ENCODE peak calls at places on chromosomes 16 and 17, in ten cellular contexts. P is activated effector memory CD4-positive, alpha-beta T cell treated with anti-CD3 and anti-CD28 coated beads, Interleukin-2, amount 50 U/mL, for 16 hours; B is Caki2; Q is NCI-H1048; K is lower leg skin; R is EL; A is stimulated activated effector memory CD8-positive, alpha-beta T cell treated with anti-CD3 and anti-CD28 coated beads, Interleukin-12 subunit alpha, Interleukin-12 subunit beta, amount 100 ng/mL, for 72 hours; C is GM13977; F is colonic mucosa; W is astrocyte of the spinal cord. H is an unnamed sample.

GRCh38 chr16:50884066-50884860 is 142.4 kb downstream of the CYLD start:
- DNase-seq in Q (no peak), P (peak; percentile 78), B (no peak), K (no peak), C (peak; percentile 72), W (no peak), R (peak; percentile 5), F (no peak), A (peak; percentile 57), H (no peak)

GRCh38 chr16:9578459-9578858 is 487.0 kb downstream of the HAPSTR1 start:
- DNase-seq in K (no peak), F (no peak), A (no peak), B (no peak), Q (no peak), P (no peak), C (no peak), R (no peak), W (no peak), H (no peak)

GRCh38 chr16:8899709-8900317 is 17.7 kb downstream of the LITAFD start:
- DNase-seq in B (no peak), R (no peak), C (no peak), F (no peak), K (peak; percentile 43), P (no peak), W (no peak), A (no peak), Q (no peak), H (no peak)

GRCh38 chr16:22782299-22782698 is 31.7 kb upstream of the HS3ST2 start:
- DNase-seq in A (no peak), B (no peak), R (no peak), Q (no peak), F (no peak), P (no peak), K (no peak), W (no peak), C (no peak), H (no peak)

GRCh38 chr17:82216301-82217119 is 3.9 kb upstream of the CCDC57 start:
- DNase-seq in K (peak; percentile 95), Q (no peak), W (peak; percentile 71), F (peak; percentile 85), A (peak; percentile 81), R (peak; percentile 95), B (peak; percentile 31), P (peak; percentile 78), C (peak; percentile 71), H (peak; percentile 70)

GRCh38 chr16:59060212-59060611 is 326.1 kb upstream of the GOT2 start:
- DNase-seq in K (no peak), F (no peak), Q (no peak), W (peak; percentile 62), P (no peak), B (no peak), R (peak; percentile 93), C (no peak), A (no peak), H (no peak)

GRCh38 chr17:77208856-77209255 is 68.1 kb downstream of the SEC14L1 start:
- DNase-seq in P (no peak), C (no peak), A (no peak), R (no peak), F (no peak), K (no peak), Q (no peak), W (no peak), B (no peak), H (no peak)

GRCh38 chr17:44932526-44933097 is 15.0 kb downstream of the KIF18B start:
- DNase-seq in Q (no peak), P (peak; percentile 54), C (no peak), B (no peak), W (no peak), R (no peak), F (no peak), K (no peak), A (no peak), H (no peak)

GRCh38 chr16:89048087-89048729 is 45.4 kb upstream of the ACSF3 start:
- DNase-seq in Q (no peak), A (no peak), B (no peak), R (no peak), P (no peak), W (no peak), K (no peak), F (no peak), C (no peak), H (no peak)

GRCh38 chr16:67703626-67704025 is 15.5 kb downstream of the GFOD2 start:
- DNase-seq in A (no peak), P (no peak), Q (no peak), W (no peak), B (no peak), F (no peak), K (no peak), R (no peak), C (no peak), H (no peak)

GRCh38 chr16:78563905-78564304 is 464.5 kb downstream of the WWOX start:
- DNase-seq in P (no peak), B (no peak), C (no peak), F (no peak), A (no peak), Q (no peak), W (no peak), R (no peak), K (no peak), H (no peak)

GRCh38 chr17:78805301-78805700 is 23.2 kb upstream of the CYTH1 start:
- DNase-seq in Q (no peak), R (no peak), C (no peak), P (peak; percentile 91), K (no peak), B (no peak), W (no peak), F (no peak), A (peak; percentile 88), H (no peak)

GRCh38 chr16:3173892-3174617 is 13.9 kb upstream of the OR1F1 start:
- DNase-seq in K (no peak), B (no peak), P (no peak), F (no peak), C (peak; percentile 69), A (peak; percentile 75), W (no peak), R (peak; percentile 25), Q (no peak), H (no peak)

GRCh38 chr17:81512984-81513668 is 527 bp upstream of the ACTG1 start:
- DNase-seq in R (peak; percentile 72), Q (peak; percentile 36), P (peak; percentile 85), F (peak; percentile 75), A (peak; percentile 88), B (peak; percentile 67), C (peak; percentile 72), K (peak; percentile 94), W (peak; percentile 77), H (peak; percentile 69)

GRCh38 chr16:53545433-53545832 is 42.4 kb upstream of the AKTIP start:
- DNase-seq in K (no peak), B (no peak), R (no peak), P (peak; percentile 74), A (no peak), F (no peak), W (no peak), Q (no peak), C (no peak), H (no peak)

GRCh38 chr16:84379731-84380369 is 11.5 kb downstream of the ATP2C2 start:
- DNase-seq in A (no peak), C (no peak), P (no peak), W (no peak), Q (no peak), B (no peak), R (no peak), F (peak; percentile 78), K (no peak), H (no peak)

GRCh38 chr17:66506641-66507040 is 204.2 kb downstream of the PRKCA start:
- DNase-seq in B (peak; percentile 48), P (no peak), W (no peak), K (no peak), F (no peak), Q (no peak), R (no peak), A (no peak), C (no peak), H (no peak)

GRCh38 chr16:27127293-27127692 is 60.6 kb downstream of the C16orf82 start:
- DNase-seq in P (no peak), Q (no peak), C (no peak), F (no peak), K (no peak), W (no peak), B (no peak), A (no peak), R (peak; percentile 24), H (no peak)

GRCh38 chr17:42248351-42249179 is 27.6 kb downstream of the STAT5B start:
- DNase-seq in P (peak; percentile 89), W (peak; percentile 82), F (peak; percentile 68), A (peak; percentile 79), K (peak; percentile 93), R (peak; percentile 70), B (peak; percentile 29), C (peak; percentile 75), Q (no peak), H (peak; percentile 88)

GRCh38 chr17:2751482-2751881 is 2.0 kb upstream of the CCDC92B start:
- DNase-seq in F (no peak), W (no peak), B (no peak), P (no peak), R (no peak), Q (no peak), K (no peak), C (no peak), A (no peak), H (no peak)

GRCh38 chr17:80428796-80429195 is 13.8 kb downstream of the ENDOV start:
- DNase-seq in R (no peak), A (no peak), P (no peak), B (no peak), C (no peak), F (no peak), Q (no peak), K (no peak), W (no peak), H (no peak)

H was measured in left lobe of liver.